ENCODE peak calls at places on chromosomes 7 and 10, in six cellular contexts. M is effector memory CD8-positive, alpha-beta T cell; I is SW480; Y is ecto neural progenitor cell; U is activated CD8-positive, alpha-beta memory T cell treated with anti-CD3 and anti-CD28 coated beads for 24 hours; V is substantia nigra. H is an unnamed sample.

GRCh38 chr7:99141756-99142726 is 1.9 kb downstream of the SMURF1 start:
- DNase-seq in M (peak; percentile 46), I (peak; percentile 49), Y (peak; percentile 83), U (peak; percentile 77), V (peak; percentile 72), H (no peak)

GRCh38 chr10:93600861-93601773 is at the start of gene RBP4:
- DNase-seq in M (no peak), I (no peak), Y (peak; percentile 58), U (no peak), V (no peak), H (no peak)

GRCh38 chr10:91210435-91210834 is 10.0 kb upstream of the PCGF5 start:
- DNase-seq in M (no peak), I (peak; percentile 74), Y (no peak), U (no peak), V (no peak), H (peak; percentile 95)

GRCh38 chr7:28718523-28718922 is 239.6 kb downstream of the TRIL start:
- DNase-seq in M (no peak), I (no peak), Y (no peak), U (no peak), V (no peak), H (no peak)

GRCh38 chr10:29169021-29169420 is 119.8 kb upstream of the LYZL1 start:
- DNase-seq in M (no peak), I (no peak), Y (no peak), U (no peak), V (no peak), H (no peak)

GRCh38 chr10:78749898-78750297 is 318.9 kb upstream of the ZMIZ1 start:
- DNase-seq in M (no peak), I (no peak), Y (no peak), U (no peak), V (no peak), H (no peak)

GRCh38 chr10:119516381-119517234 is 25.9 kb downstream of the RGS10 start:
- DNase-seq in M (peak; percentile 45), I (no peak), Y (no peak), U (peak; percentile 82), V (no peak), H (no peak)

GRCh38 chr7:113087278-113087998 is 811 bp upstream of the GPR85 start:
- DNase-seq in M (no peak), I (peak; percentile 31), Y (no peak), U (no peak), V (no peak), H (no peak)

GRCh38 chr7:157663061-157663863 is 326.5 kb downstream of the DNAJB6 start:
- DNase-seq in M (no peak), I (no peak), Y (no peak), U (no peak), V (no peak), H (peak; percentile 6)

GRCh38 chr10:29669149-29669548 is 34.4 kb upstream of the SVIL start:
- DNase-seq in M (no peak), I (no peak), Y (no peak), U (no peak), V (no peak), H (no peak)

GRCh38 chr7:48421357-48421756 is 250.1 kb downstream of the ABCA13 start:
- DNase-seq in M (no peak), I (no peak), Y (no peak), U (no peak), V (no peak), H (no peak)

GRCh38 chr7:71625534-71625933 is 493.6 kb downstream of the GALNT17 start:
- DNase-seq in M (no peak), I (no peak), Y (no peak), U (no peak), V (no peak), H (no peak)

GRCh38 chr7:136030330-136030729 is 53.2 kb upstream of the MTPN start:
- DNase-seq in M (no peak), I (no peak), Y (no peak), U (no peak), V (no peak), H (no peak)

GRCh38 chr7:28410628-28411578 is 1.4 kb upstream of the CREB5 start:
- DNase-seq in M (no peak), I (peak; percentile 15), Y (peak; percentile 61), U (no peak), V (no peak), H (peak; percentile 30)

GRCh38 chr7:78587443-78588044 is 789.0 kb downstream of the PHTF2 start:
- DNase-seq in M (no peak), I (peak; percentile 59), Y (no peak), U (no peak), V (no peak), H (peak; percentile 54)

GRCh38 chr7:123351027-123351426 is 151.3 kb upstream of the SLC13A1 start:
- DNase-seq in M (no peak), I (no peak), Y (no peak), U (no peak), V (no peak), H (no peak)

GRCh38 chr10:13990392-13990805 is 340.3 kb downstream of the FRMD4A start:
- DNase-seq in M (no peak), I (no peak), Y (no peak), U (no peak), V (no peak), H (no peak)

GRCh38 chr7:66910789-66911188 is 10.2 kb upstream of the TMEM248 start:
- DNase-seq in M (no peak), I (no peak), Y (no peak), U (no peak), V (no peak), H (no peak)

GRCh38 chr10:69479737-69480412 is 28.6 kb downstream of the TSPAN15 start:
- DNase-seq in M (no peak), I (no peak), Y (no peak), U (no peak), V (peak; percentile 67), H (no peak)

GRCh38 chr10:16297652-16298051 is 139.2 kb upstream of the PTER start:
- DNase-seq in M (no peak), I (no peak), Y (no peak), U (no peak), V (no peak), H (no peak)

GRCh38 chr10:98242823-98243222 is 25.2 kb downstream of the LOXL4 start:
- DNase-seq in M (no peak), I (peak; percentile 42), Y (no peak), U (no peak), V (no peak), H (peak; percentile 3)

GRCh38 chr7:96952974-96953391 is 52.4 kb upstream of the DLX6 start:
- DNase-seq in M (no peak), I (peak; percentile 14), Y (no peak), U (no peak), V (no peak), H (no peak)

GRCh38 chr10:132909491-132910071 is 32.8 kb downstream of the CFAP46 start:
- DNase-seq in M (no peak), I (no peak), Y (no peak), U (no peak), V (no peak), H (no peak)

GRCh38 chr7:69564454-69565417 is 33.5 kb upstream of the AUTS2 start:
- DNase-seq in M (peak; percentile 1), I (no peak), Y (no peak), U (no peak), V (peak; percentile 32), H (peak; percentile 84)

GRCh38 chr10:33066558-33067236 is 108.7 kb upstream of the ITGB1 start:
- DNase-seq in M (no peak), I (no peak), Y (no peak), U (no peak), V (no peak), H (no peak)

GRCh38 chr7:37833107-37833817 is 15.1 kb upstream of the NME8 start:
- DNase-seq in M (peak; percentile 19), I (peak; percentile 60), Y (no peak), U (peak; percentile 69), V (no peak), H (peak; percentile 72)

H was measured in NCI-H1105 treated with DMSO at 0.1 percent for 48 hours.